ENCODE peak calls at places on chromosomes 1 and 21, in nine cellular contexts. O is HFFc6, N is mesothelial cell of epicardium, A is Calu3, Q is fibroblast of lung, V is body of pancreas, I is pancreas, W is upper lobe of right lung, G is sigmoid colon. R is an unnamed sample.

GRCh38 chr1:119220980-119221379 is 80.5 kb upstream of the WARS2 start:
- DNase-seq in O (peak; percentile 62), N (no peak), A (no peak), Q (peak; percentile 63), V (no peak), I (no peak), W (no peak), G (no peak), R (no peak)

GRCh38 chr1:6534248-6534647 is 20.1 kb downstream of the NOL9 start:
- DNase-seq in O (no peak), N (no peak), A (no peak), Q (no peak), V (no peak), I (no peak), W (no peak), G (no peak), R (no peak)

GRCh38 chr1:2826316-2826715 is 24.8 kb upstream of the TTC34 start:
- DNase-seq in O (no peak), N (no peak), A (no peak), Q (no peak), V (no peak), I (no peak), W (no peak), G (no peak), R (no peak)

GRCh38 chr1:15950302-15950701 is 25.6 kb downstream of the ZBTB17 start:
- DNase-seq in O (no peak), N (no peak), A (no peak), Q (no peak), V (no peak), I (no peak), W (no peak), G (no peak), R (no peak)

GRCh38 chr1:36100376-36100775 is 11.7 kb downstream of the ADPRS start:
- DNase-seq in O (no peak), N (no peak), A (no peak), Q (no peak), V (no peak), I (no peak), W (no peak), G (no peak), R (no peak)

GRCh38 chr1:181482521-181483083 is 715 bp upstream of the CACNA1E start:
- DNase-seq in O (no peak), N (no peak), A (no peak), Q (peak; percentile 20), V (peak; percentile 10), I (peak; percentile 77), W (peak; percentile 75), G (no peak), R (no peak)

GRCh38 chr21:36456714-36457399 is 23.1 kb downstream of the CLDN14 start:
- DNase-seq in O (no peak), N (no peak), A (no peak), Q (peak; percentile 20), V (peak; percentile 18), I (no peak), W (no peak), G (peak; percentile 22), R (no peak)

GRCh38 chr1:205541161-205541886 is 36.9 kb downstream of the CDK18 start:
- DNase-seq in O (no peak), N (no peak), A (no peak), Q (no peak), V (no peak), I (peak; percentile 27), W (no peak), G (no peak), R (no peak)

GRCh38 chr21:44331650-44332306 is 7.4 kb downstream of the CFAP410 start:
- DNase-seq in O (peak; percentile 21), N (no peak), A (no peak), Q (no peak), V (no peak), I (no peak), W (no peak), G (no peak), R (no peak)

GRCh38 chr1:213507472-213508223 is 456.6 kb downstream of the RPS6KC1 start:
- DNase-seq in O (no peak), N (no peak), A (no peak), Q (no peak), V (no peak), I (no peak), W (no peak), G (no peak), R (no peak)

GRCh38 chr1:94831636-94832035 is 11.5 kb downstream of the SLC44A3 start:
- DNase-seq in O (no peak), N (no peak), A (no peak), Q (no peak), V (no peak), I (no peak), W (peak; percentile 43), G (no peak), R (no peak)
- TF ChIP-seq CTCF in O (no peak), N (no peak), A (no peak), Q (no peak), V (no peak), I (no peak), W (no peak), G (no peak), R (no peak)

GRCh38 chr1:59185163-59185855 is 111.6 kb upstream of the FGGY start:
- DNase-seq in O (no peak), N (no peak), A (no peak), Q (no peak), V (no peak), I (no peak), W (no peak), G (no peak), R (no peak)

GRCh38 chr1:59183918-59184317 is 113.0 kb upstream of the FGGY start:
- DNase-seq in O (no peak), N (no peak), A (no peak), Q (no peak), V (no peak), I (no peak), W (no peak), G (no peak), R (no peak)

GRCh38 chr1:59188413-59189213 is 108.3 kb upstream of the FGGY start:
- DNase-seq in O (no peak), N (no peak), A (no peak), Q (no peak), V (no peak), I (no peak), W (no peak), G (no peak), R (no peak)

GRCh38 chr1:59184506-59184905 is 112.4 kb upstream of the FGGY start:
- DNase-seq in O (no peak), N (no peak), A (no peak), Q (no peak), V (no peak), I (no peak), W (no peak), G (no peak), R (no peak)

DNA sequence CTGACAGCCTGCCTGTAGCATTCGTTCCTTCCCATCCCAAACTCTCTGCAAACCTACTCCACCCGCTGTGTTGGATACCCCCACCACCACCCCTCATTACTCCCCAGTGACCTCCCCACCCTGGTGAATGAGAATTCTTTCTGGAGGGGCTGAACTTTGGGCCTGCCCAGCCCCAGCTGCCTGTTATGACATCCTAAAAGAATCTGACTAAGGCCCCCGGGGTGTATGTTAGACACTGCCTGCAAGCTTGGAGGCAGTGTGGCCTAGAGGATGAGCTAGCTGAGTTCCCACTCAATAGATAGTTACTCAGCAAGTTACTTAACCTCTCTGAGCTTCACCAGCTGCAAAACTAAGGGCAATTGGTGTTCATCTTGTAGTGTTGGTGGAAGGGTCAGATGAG is 110.2 kb upstream of the FGGY start:
- DNase-seq in O (peak; percentile 54), N (no peak), A (no peak), Q (peak; percentile 50), V (no peak), I (no peak), W (no peak), G (no peak), R (no peak)
- TF ChIP-seq CTCF in O (peak; percentile 28), N (no peak), A (no peak), Q (no peak), V (no peak), I (no peak), W (no peak), G (no peak), R (no peak)

GRCh38 chr21:34352556-34352955 is 11.2 kb upstream of the KCNE2 start:
- DNase-seq in O (no peak), N (no peak), A (no peak), Q (no peak), V (no peak), I (no peak), W (no peak), G (no peak), R (no peak)

GRCh38 chr21:34357889-34358288 is 5.9 kb upstream of the KCNE2 start:
- DNase-seq in O (no peak), N (no peak), A (no peak), Q (no peak), V (no peak), I (no peak), W (no peak), G (no peak), R (no peak)

GRCh38 chr21:34358866-34359265 is 4.9 kb upstream of the KCNE2 start:
- DNase-seq in O (no peak), N (no peak), A (no peak), Q (no peak), V (no peak), I (no peak), W (no peak), G (no peak), R (no peak)

GRCh38 chr21:34354836-34355235 is 9.0 kb upstream of the KCNE2 start:
- DNase-seq in O (no peak), N (no peak), A (no peak), Q (no peak), V (no peak), I (no peak), W (no peak), G (no peak), R (no peak)

GRCh38 chr21:34355570-34355969 is 8.2 kb upstream of the KCNE2 start:
- DNase-seq in O (no peak), N (no peak), A (no peak), Q (no peak), V (no peak), I (no peak), W (no peak), G (no peak), R (no peak)
- TF ChIP-seq CTCF in O (no peak), N (no peak), A (no peak), Q (no peak), V (no peak), I (no peak), W (no peak), G (no peak), R (no peak)

DNA sequence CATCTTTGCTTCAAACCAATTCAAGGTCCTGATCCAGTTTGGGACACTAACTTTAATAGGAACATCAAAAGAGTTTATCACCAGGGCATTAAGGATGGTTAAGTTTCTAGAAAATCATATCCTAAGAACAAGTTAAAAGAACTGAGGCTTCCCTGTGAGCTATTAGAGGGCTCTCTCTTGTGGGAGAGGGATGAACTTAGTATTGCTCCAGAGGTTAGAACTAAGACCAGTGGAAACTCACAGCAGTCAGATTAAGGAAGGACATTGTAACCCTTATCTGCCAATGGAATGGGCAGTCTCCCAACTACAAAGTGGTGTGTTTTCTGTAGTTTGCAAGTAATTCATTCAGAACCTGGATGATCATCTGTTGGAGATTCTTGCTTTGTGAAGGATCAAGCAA is 36.8 kb downstream of the UBE2U start:
- DNase-seq in O (peak; percentile 9), N (no peak), A (no peak), Q (peak; percentile 30), V (no peak), I (no peak), W (no peak), G (no peak), R (no peak)
- TF ChIP-seq CTCF in O (peak; percentile 31), N (no peak), A (no peak), Q (peak; percentile 41), V (no peak), I (no peak), W (no peak), G (no peak), R (no peak)